ENCODE peak calls at places on chromosomes 6 and 20, in six cellular contexts. One of them, this sample, is unnamed.

GRCh38 chr6:158958504-158959386 is 41.3 kb downstream of the RSPH3 start:
- DNase-seq in NCI-H524 treated with DMSO at 0.1 percent for 48 hours: no peak
- DNase-seq in CD4-positive, CD25-positive, alpha-beta regulatory T cell: no peak
- DNase-seq in cardiac muscle cell: no peak
- DNase-seq in ACHN: no peak
- DNase-seq in activated gamma-delta T cell: no peak
- DNase-seq in this sample: no peak

GRCh38 chr20:60559462-60559861 is 601.2 kb downstream of the CDH26 start:
- DNase-seq in activated gamma-delta T cell: no peak
- DNase-seq in CD4-positive, CD25-positive, alpha-beta regulatory T cell: no peak
- DNase-seq in NCI-H524 treated with DMSO at 0.1 percent for 48 hours: no peak
- DNase-seq in cardiac muscle cell: no peak
- DNase-seq in ACHN: no peak
- DNase-seq in this sample: no peak

GRCh38 chr6:136566007-136566487 is 15.8 kb upstream of the MAP7 start:
- DNase-seq in NCI-H524 treated with DMSO at 0.1 percent for 48 hours: no peak
- DNase-seq in ACHN: no peak
- DNase-seq in CD4-positive, CD25-positive, alpha-beta regulatory T cell: no peak
- DNase-seq in activated gamma-delta T cell: no peak
- DNase-seq in cardiac muscle cell: no peak
- DNase-seq in this sample: no peak

GRCh38 chr6:135018961-135019360 is 35.7 kb downstream of the HBS1L start:
- DNase-seq in activated gamma-delta T cell: no peak
- DNase-seq in CD4-positive, CD25-positive, alpha-beta regulatory T cell: no peak
- DNase-seq in NCI-H524 treated with DMSO at 0.1 percent for 48 hours: no peak
- DNase-seq in ACHN: no peak
- DNase-seq in cardiac muscle cell: no peak
- DNase-seq in this sample: no peak

GRCh38 chr20:19945732-19946670 is 71.2 kb upstream of the NAA20 start:
- DNase-seq in ACHN: no peak
- DNase-seq in NCI-H524 treated with DMSO at 0.1 percent for 48 hours: no peak
- DNase-seq in CD4-positive, CD25-positive, alpha-beta regulatory T cell: no peak
- DNase-seq in cardiac muscle cell: peak; percentile 57
- DNase-seq in activated gamma-delta T cell: no peak
- DNase-seq in this sample: peak; percentile 44

GRCh38 chr20:62977613-62978558 is 25.4 kb downstream of the SLC17A9 start:
- DNase-seq in NCI-H524 treated with DMSO at 0.1 percent for 48 hours: no peak
- DNase-seq in cardiac muscle cell: no peak
- DNase-seq in CD4-positive, CD25-positive, alpha-beta regulatory T cell: peak; percentile 82
- DNase-seq in activated gamma-delta T cell: peak; percentile 54
- DNase-seq in ACHN: no peak
- DNase-seq in this sample: no peak

GRCh38 chr20:18712877-18713276 is 100.7 kb upstream of the SCP2D1 start:
- DNase-seq in cardiac muscle cell: no peak
- DNase-seq in CD4-positive, CD25-positive, alpha-beta regulatory T cell: no peak
- DNase-seq in ACHN: no peak
- DNase-seq in NCI-H524 treated with DMSO at 0.1 percent for 48 hours: peak; percentile 57
- DNase-seq in activated gamma-delta T cell: no peak
- DNase-seq in this sample: no peak

GRCh38 chr6:15324427-15324985 is 78.6 kb downstream of the JARID2 start:
- DNase-seq in ACHN: no peak
- DNase-seq in CD4-positive, CD25-positive, alpha-beta regulatory T cell: no peak
- DNase-seq in NCI-H524 treated with DMSO at 0.1 percent for 48 hours: no peak
- DNase-seq in cardiac muscle cell: no peak
- DNase-seq in activated gamma-delta T cell: no peak
- DNase-seq in this sample: no peak

GRCh38 chr6:136860043-136860442 is 37.7 kb downstream of the PEX7 start:
- DNase-seq in NCI-H524 treated with DMSO at 0.1 percent for 48 hours: no peak
- DNase-seq in cardiac muscle cell: no peak
- DNase-seq in activated gamma-delta T cell: no peak
- DNase-seq in ACHN: no peak
- DNase-seq in CD4-positive, CD25-positive, alpha-beta regulatory T cell: no peak
- DNase-seq in this sample: no peak

GRCh38 chr20:13212750-13213149 is 8.3 kb upstream of the ISM1 start:
- DNase-seq in ACHN: no peak
- DNase-seq in NCI-H524 treated with DMSO at 0.1 percent for 48 hours: no peak
- DNase-seq in cardiac muscle cell: no peak
- DNase-seq in CD4-positive, CD25-positive, alpha-beta regulatory T cell: no peak
- DNase-seq in activated gamma-delta T cell: no peak
- DNase-seq in this sample: no peak

GRCh38 chr6:163745566-163746400 is 331.3 kb downstream of the QKI start:
- DNase-seq in ACHN: peak; percentile 85
- DNase-seq in cardiac muscle cell: peak; percentile 79
- DNase-seq in NCI-H524 treated with DMSO at 0.1 percent for 48 hours: no peak
- DNase-seq in CD4-positive, CD25-positive, alpha-beta regulatory T cell: no peak
- DNase-seq in activated gamma-delta T cell: no peak
- DNase-seq in this sample: peak; percentile 68

GRCh38 chr6:549901-550300 is 107.0 kb downstream of the HUS1B start:
- DNase-seq in NCI-H524 treated with DMSO at 0.1 percent for 48 hours: no peak
- DNase-seq in ACHN: no peak
- DNase-seq in cardiac muscle cell: no peak
- DNase-seq in activated gamma-delta T cell: no peak
- DNase-seq in CD4-positive, CD25-positive, alpha-beta regulatory T cell: no peak
- DNase-seq in this sample: no peak

GRCh38 chr6:92538296-92538695 is 881.1 kb downstream of the EPHA7 start:
- DNase-seq in NCI-H524 treated with DMSO at 0.1 percent for 48 hours: no peak
- DNase-seq in ACHN: no peak
- DNase-seq in cardiac muscle cell: peak; percentile 0
- DNase-seq in CD4-positive, CD25-positive, alpha-beta regulatory T cell: no peak
- DNase-seq in activated gamma-delta T cell: no peak
- DNase-seq in this sample: peak; percentile 67

GRCh38 chr20:25272223-25273000 is 24.5 kb downstream of the PYGB start:
- DNase-seq in ACHN: no peak
- DNase-seq in CD4-positive, CD25-positive, alpha-beta regulatory T cell: no peak
- DNase-seq in activated gamma-delta T cell: no peak
- DNase-seq in cardiac muscle cell: no peak
- DNase-seq in NCI-H524 treated with DMSO at 0.1 percent for 48 hours: no peak
- DNase-seq in this sample: no peak

GRCh38 chr6:140076078-140076477 is 701.6 kb upstream of the CITED2 start:
- DNase-seq in activated gamma-delta T cell: no peak
- DNase-seq in CD4-positive, CD25-positive, alpha-beta regulatory T cell: no peak
- DNase-seq in NCI-H524 treated with DMSO at 0.1 percent for 48 hours: no peak
- DNase-seq in ACHN: no peak
- DNase-seq in cardiac muscle cell: no peak
- DNase-seq in this sample: no peak

GRCh38 chr6:112282217-112282616 is 27.9 kb upstream of the LAMA4 start:
- DNase-seq in CD4-positive, CD25-positive, alpha-beta regulatory T cell: no peak
- DNase-seq in NCI-H524 treated with DMSO at 0.1 percent for 48 hours: peak; percentile 78
- DNase-seq in activated gamma-delta T cell: no peak
- DNase-seq in cardiac muscle cell: peak; percentile 79
- DNase-seq in ACHN: peak; percentile 31
- DNase-seq in this sample: peak; percentile 25

GRCh38 chr6:30171677-30172471 is 8.5 kb downstream of the TRIM15 start:
- DNase-seq in activated gamma-delta T cell: no peak
- DNase-seq in cardiac muscle cell: peak; percentile 46
- DNase-seq in CD4-positive, CD25-positive, alpha-beta regulatory T cell: no peak
- DNase-seq in ACHN: no peak
- DNase-seq in NCI-H524 treated with DMSO at 0.1 percent for 48 hours: peak; percentile 61
- DNase-seq in this sample: no peak